ENCODE peak calls at places on chromosomes 16 and 17, in four cellular contexts. L, Y, H and S are unnamed samples. For H3K27me3, the result is how much of the 10 kb centered on the place peaks cover.

GRCh38 chr16:70430667-70431536 is 8.0 kb downstream of the ST3GAL2 start:
- DNase-seq in Y (peak), H (peak), L (peak), S (no peak)

GRCh38 chr16:87459027-87459426 is 33.8 kb downstream of the ZCCHC14 start:
- DNase-seq in L (no peak), H (no peak), Y (no peak), S (no peak)

GRCh38 chr16:680967-681745 is 946 bp downstream of the STUB1 start:
- DNase-seq in Y (no peak), L (no peak), H (no peak), S (no peak)

GRCh38 chr17:8687732-8688131 is 56.9 kb downstream of the CCDC42 start:
- DNase-seq in L (no peak), H (no peak), Y (no peak), S (no peak)

GRCh38 chr17:5080591-5080990 is 2.3 kb downstream of the ZFP3 start:
- DNase-seq in L (no peak), H (no peak), Y (no peak), S (no peak)

GRCh38 chr16:4285167-4285566 is 12.3 kb upstream of the TFAP4 start:
- DNase-seq in H (no peak), Y (no peak), L (no peak), S (no peak)

GRCh38 chr17:11925271-11926021 is 71.8 kb downstream of the ZNF18 start:
- DNase-seq in Y (peak), L (no peak), H (no peak), S (no peak)

GRCh38 chr16:3480901-3481695 is 14.2 kb downstream of the C16orf90 start:
- DNase-seq in H (no peak), Y (no peak), L (no peak), S (no peak)

GRCh38 chr16:57502048-57502775 is 15.9 kb upstream of the DOK4 start:
- DNase-seq in Y (no peak), H (no peak), L (no peak), S (no peak)

GRCh38 chr17:8326591-8327583 is 12.8 kb upstream of the ODF4 start:
- DNase-seq in Y (peak), H (peak), L (no peak), S (no peak)

GRCh38 chr17:52024296-52024870 is 134.1 kb downstream of the CA10 start:
- DNase-seq in L (no peak), Y (no peak), H (no peak), S (no peak)

GRCh38 chr17:4365628-4366311 is 705 bp downstream of the UBE2G1 start:
- DNase-seq in L (no peak), H (no peak), Y (peak), S (no peak)

GRCh38 chr16:57224651-57225335 is 20.3 kb upstream of the ARL2BP start:
- DNase-seq in H (no peak), L (no peak), Y (no peak), S (no peak)

GRCh38 chr17:20116683-20117309 is 107.6 kb downstream of the SPECC1 start:
- DNase-seq in H (no peak), Y (peak), L (peak), S (peak)

GRCh38 chr17:64661731-64661980 is 451 bp downstream of the SMURF2 start:
- DNase-seq in L (no peak), H (no peak), Y (peak), S (no peak)

GRCh38 chr16:73068546-73069401 is 20.8 kb upstream of the ZFHX3 start:
- DNase-seq in L (peak), H (peak), Y (peak), S (peak)

GRCh38 chr16:64278196-64278595 is 843.7 kb downstream of the CDH11 start:
- DNase-seq in L (no peak), H (no peak), Y (no peak), S (no peak)

GRCh38 chr16:64282181-64282580 is 839.7 kb downstream of the CDH11 start:
- DNase-seq in H (no peak), Y (no peak), L (no peak), S (no peak)

GRCh38 chr16:64276646-64277045 is 845.2 kb downstream of the CDH11 start:
- DNase-seq in Y (no peak), H (no peak), L (no peak), S (no peak)

DNA sequence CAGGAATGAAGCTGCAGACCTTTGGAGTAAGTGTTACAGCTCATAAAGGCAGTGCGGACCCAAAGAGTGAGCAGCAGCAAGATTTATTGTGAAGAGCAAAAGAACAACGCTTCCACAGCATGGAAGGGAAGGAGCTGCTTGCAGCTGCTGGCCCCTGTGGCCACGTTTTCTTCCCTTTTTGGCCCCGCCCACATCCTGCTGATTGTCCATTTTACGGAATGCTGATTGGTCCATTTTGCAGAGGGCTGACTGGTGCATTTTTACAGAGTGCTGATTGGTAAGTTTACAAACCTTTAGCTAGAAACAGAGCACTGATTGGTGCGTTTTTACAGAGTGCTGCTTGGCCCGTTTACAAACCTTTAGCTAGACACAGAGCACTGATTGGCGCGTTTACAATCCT is 841.5 kb downstream of the CDH11 start:
- DNase-seq in H (no peak), L (no peak), Y (no peak), S (no peak)
- H3K4me3 ChIP-seq in H (no peak), L (no peak), Y (no peak), S (no peak)

DNA sequence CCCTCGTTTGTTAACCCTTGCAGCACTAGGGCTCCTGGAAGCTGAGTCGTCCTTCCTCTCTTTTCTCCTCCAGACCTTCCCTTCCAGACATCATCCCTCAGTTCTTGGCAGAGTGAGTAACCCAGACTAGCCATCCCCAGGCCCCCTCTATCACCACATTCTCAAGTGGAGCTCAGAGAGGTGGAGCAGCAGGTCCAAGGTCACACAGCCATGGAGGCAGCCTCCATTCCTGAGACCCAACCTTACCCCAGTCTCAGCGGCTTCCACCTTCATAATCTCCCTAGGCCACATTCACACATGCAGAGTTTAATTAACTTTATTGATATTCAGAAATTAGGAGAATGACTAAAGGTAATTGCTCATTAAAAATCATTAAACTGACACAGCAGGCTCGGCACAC is 3.0 kb downstream of the SEZ6 start:
- DNase-seq in H (no peak), Y (no peak), L (no peak), S (no peak)
- H3K27me3 ChIP-seq in H (half or more), Y (under half), L (half or more), S (half or more)

GRCh38 chr16:55653106-55653505 is 2.7 kb upstream of the SLC6A2 start:
- DNase-seq in L (no peak), H (no peak), Y (no peak), S (no peak)

GRCh38 chr16:55655381-55655708 is 443 bp upstream of the SLC6A2 start:
- DNase-seq in H (no peak), L (no peak), Y (no peak), S (no peak)

GRCh38 chr16:55656695-55657092 is 906 bp downstream of the SLC6A2 start:
- DNase-seq in H (no peak), Y (no peak), L (no peak), S (no peak)

GRCh38 chr16:55657616-55658015 is 1.8 kb downstream of the SLC6A2 start:
- DNase-seq in H (no peak), Y (no peak), L (no peak), S (no peak)

GRCh38 chr16:55655709-55656694 is at the start of gene SLC6A2:
- DNase-seq in L (no peak), H (no peak), Y (no peak), S (no peak)
- TF ChIP-seq CTCF in L (no peak), H (no peak), Y (no peak), S (no peak)

DNA sequence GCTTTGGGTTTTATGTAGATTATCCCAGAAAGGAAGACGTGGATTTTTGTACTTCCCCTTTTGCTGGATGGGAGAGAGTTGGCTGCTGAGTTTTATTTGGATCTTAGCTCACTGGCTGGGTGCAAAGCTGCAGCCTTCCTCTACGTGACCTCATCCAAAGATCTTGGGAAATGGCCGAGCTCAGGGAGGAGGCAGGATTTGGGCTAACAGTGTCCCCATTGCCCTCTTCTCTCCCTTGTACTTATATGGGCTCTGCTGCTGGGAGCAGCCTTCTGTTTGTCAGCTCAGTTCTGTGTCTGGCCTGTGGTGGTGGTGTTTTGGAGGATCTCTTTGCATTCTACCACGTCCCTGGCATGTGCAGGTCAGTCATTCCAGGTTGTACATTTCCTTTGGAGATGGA is 2.0 kb downstream of the AOC3 start:
- DNase-seq in L (no peak), H (peak), Y (no peak), S (no peak)
- H3K4me3 ChIP-seq in L (no peak), H (peak), Y (peak), S (no peak)

GRCh38 chr16:67155305-67156145 is 4.2 kb downstream of the TRADD start:
- DNase-seq in H (peak), L (no peak), Y (peak), S (no peak)

GRCh38 chr16:67156146-67156844 is 3.4 kb downstream of the TRADD start:
- DNase-seq in Y (no peak), L (no peak), H (no peak), S (no peak)

GRCh38 chr16:67157892-67158635 is 1.6 kb downstream of the TRADD start:
- DNase-seq in L (no peak), H (no peak), Y (no peak), S (no peak)

GRCh38 chr16:67158637-67159600 is 790 bp downstream of the TRADD start:
- DNase-seq in L (peak), H (no peak), Y (no peak), S (no peak)

GRCh38 chr16:67157106-67157748 is 2.5 kb downstream of the TRADD start:
- DNase-seq in H (no peak), Y (no peak), L (no peak), S (no peak)
- H3K27me3 ChIP-seq in H (under half), Y (under half), L (under half), S (under half)

GRCh38 chr17:45256114-45256966 is 5.6 kb downstream of the SPATA32 start:
- DNase-seq in Y (no peak), L (no peak), H (no peak), S (peak)
- TF ChIP-seq CTCF in Y (no peak), L (no peak), H (no peak), S (peak)

DNA sequence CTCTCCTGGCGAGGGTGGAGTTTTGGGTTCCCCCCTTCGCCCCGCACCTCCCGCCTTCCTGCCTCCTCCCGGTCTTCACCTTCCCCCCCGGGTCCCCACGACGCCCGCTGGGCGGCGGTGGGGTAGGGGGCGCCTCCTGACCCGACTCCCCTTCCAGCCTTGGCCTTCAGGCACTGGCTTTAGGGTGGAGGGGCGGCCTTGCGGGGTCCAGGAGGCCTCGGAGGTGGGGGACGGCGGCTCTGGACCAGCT is 2.4 kb downstream of the SLC16A3 start:
- DNase-seq in H (no peak), L (no peak), Y (no peak), S (no peak)
- H3K4me3 ChIP-seq in H (peak), L (peak), Y (peak), S (peak)

DNA sequence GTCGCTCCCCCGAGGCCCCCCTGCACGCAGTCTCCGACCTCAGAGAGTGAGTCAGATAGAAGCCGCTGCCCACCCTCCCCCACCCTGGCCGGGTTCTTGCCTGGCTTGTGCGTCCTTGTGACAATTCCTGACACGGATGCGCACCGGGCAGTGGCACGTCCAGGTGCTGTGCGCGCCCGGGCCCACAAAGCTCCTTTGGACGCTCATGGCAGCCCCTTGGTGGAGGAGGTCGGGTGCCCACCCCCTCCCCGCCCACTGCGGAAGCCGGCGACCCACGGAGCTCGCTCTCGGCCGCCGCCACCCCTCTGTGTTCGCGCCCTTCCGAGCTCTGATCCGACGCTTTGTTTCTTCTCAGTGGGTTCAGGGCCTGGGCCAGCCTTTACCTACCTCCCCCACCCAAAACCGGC is 662 bp upstream of the TUBB3 start:
- DNase-seq in H (peak), Y (peak), L (peak), S (peak)
- H3K27me3 ChIP-seq in H (half or more), Y (under half), L (under half), S (under half)

GRCh38 chr17:80946449-80946848 is 45.2 kb upstream of the CHMP6 start:
- DNase-seq in Y (no peak), H (no peak), L (no peak), S (no peak)
- TF ChIP-seq CTCF in Y (no peak), H (no peak), L (no peak), S (no peak)

DNA sequence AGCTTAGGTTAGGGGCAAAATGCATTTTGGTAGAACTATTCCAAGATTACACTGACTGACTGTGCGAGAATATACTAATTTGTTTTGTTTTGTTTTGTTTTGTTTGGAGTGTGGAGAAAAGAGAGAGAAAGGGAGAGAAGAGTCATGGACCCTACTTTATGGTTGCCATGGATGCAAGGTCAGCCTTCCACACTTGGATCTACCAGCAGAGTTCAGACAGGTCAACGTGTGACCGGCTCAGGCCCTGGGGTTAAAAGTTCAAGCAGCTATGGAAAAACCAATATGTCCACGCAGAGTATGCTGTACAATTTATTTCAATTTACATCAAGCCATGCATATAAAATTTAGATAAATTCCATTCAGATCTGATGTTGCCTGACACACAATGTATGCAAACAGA is 122.8 kb downstream of the SKAP1 start:
- DNase-seq in H (no peak), L (no peak), Y (no peak), S (no peak)
- H3K4me3 ChIP-seq in H (no peak), L (no peak), Y (no peak), S (no peak)